ENCODE peak calls at places on chromosomes 2 and 18, in seven cellular contexts. One of them, this sample, is unnamed.

GRCh38 chr18:46224181-46224775 is 120.1 kb downstream of the HAUS1 start:
- DNase-seq in SJSA1: no peak
- DNase-seq in choroid plexus epithelial cell: peak
- DNase-seq in astrocyte of the spinal cord: no peak
- DNase-seq in gastrocnemius medialis: no peak
- DNase-seq in retinal pigment epithelial cell: no peak
- DNase-seq in H7: no peak
- DNase-seq in this sample: peak

GRCh38 chr2:64453710-64454315 is at the start of gene LGALSL:
- DNase-seq in choroid plexus epithelial cell: peak
- DNase-seq in retinal pigment epithelial cell: peak
- DNase-seq in astrocyte of the spinal cord: peak
- DNase-seq in gastrocnemius medialis: peak
- DNase-seq in H7: peak
- DNase-seq in SJSA1: no peak
- DNase-seq in this sample: peak

GRCh38 chr18:51110073-51110797 is 80.2 kb downstream of the SMAD4 start:
- DNase-seq in astrocyte of the spinal cord: peak
- DNase-seq in choroid plexus epithelial cell: peak
- DNase-seq in H7: peak
- DNase-seq in retinal pigment epithelial cell: no peak
- DNase-seq in SJSA1: peak
- DNase-seq in gastrocnemius medialis: peak
- DNase-seq in this sample: peak

GRCh38 chr2:85668009-85668856 is at the start of gene SFTPB:
- DNase-seq in H7: peak
- DNase-seq in gastrocnemius medialis: peak
- DNase-seq in retinal pigment epithelial cell: no peak
- DNase-seq in astrocyte of the spinal cord: peak
- DNase-seq in choroid plexus epithelial cell: no peak
- DNase-seq in SJSA1: no peak
- DNase-seq in this sample: peak

GRCh38 chr2:97714950-97715652 is 1.7 kb downstream of the ZAP70 start:
- DNase-seq in choroid plexus epithelial cell: no peak
- DNase-seq in retinal pigment epithelial cell: no peak
- DNase-seq in H7: no peak
- DNase-seq in SJSA1: no peak
- DNase-seq in gastrocnemius medialis: no peak
- DNase-seq in astrocyte of the spinal cord: no peak
- DNase-seq in this sample: no peak

GRCh38 chr2:191839918-191840804 is 6.7 kb downstream of the CAVIN2 start:
- DNase-seq in gastrocnemius medialis: no peak
- DNase-seq in astrocyte of the spinal cord: no peak
- DNase-seq in choroid plexus epithelial cell: no peak
- DNase-seq in SJSA1: no peak
- DNase-seq in H7: peak
- DNase-seq in retinal pigment epithelial cell: no peak
- DNase-seq in this sample: no peak

GRCh38 chr2:8432712-8433336 is 249.0 kb upstream of the ID2 start:
- DNase-seq in gastrocnemius medialis: no peak
- DNase-seq in SJSA1: no peak
- DNase-seq in choroid plexus epithelial cell: no peak
- DNase-seq in H7: no peak
- DNase-seq in astrocyte of the spinal cord: no peak
- DNase-seq in retinal pigment epithelial cell: no peak
- DNase-seq in this sample: no peak

GRCh38 chr18:68428026-68428425 is 286.9 kb downstream of the TMX3 start:
- DNase-seq in gastrocnemius medialis: no peak
- DNase-seq in H7: no peak
- DNase-seq in astrocyte of the spinal cord: peak
- DNase-seq in choroid plexus epithelial cell: peak
- DNase-seq in SJSA1: peak
- DNase-seq in retinal pigment epithelial cell: peak
- DNase-seq in this sample: peak

GRCh38 chr2:189204322-189204941 is 24.9 kb upstream of the COL5A2 start:
- DNase-seq in retinal pigment epithelial cell: peak
- DNase-seq in choroid plexus epithelial cell: peak
- DNase-seq in astrocyte of the spinal cord: peak
- DNase-seq in H7: no peak
- DNase-seq in SJSA1: peak
- DNase-seq in gastrocnemius medialis: no peak
- DNase-seq in this sample: peak

GRCh38 chr2:207437857-207438166 is 92.0 kb upstream of the CREB1 start:
- DNase-seq in SJSA1: no peak
- DNase-seq in gastrocnemius medialis: no peak
- DNase-seq in H7: no peak
- DNase-seq in astrocyte of the spinal cord: no peak
- DNase-seq in choroid plexus epithelial cell: no peak
- DNase-seq in retinal pigment epithelial cell: no peak
- DNase-seq in this sample: peak

GRCh38 chr2:239238839-239239606 is 161.8 kb downstream of the HDAC4 start:
- DNase-seq in choroid plexus epithelial cell: no peak
- DNase-seq in retinal pigment epithelial cell: no peak
- DNase-seq in gastrocnemius medialis: no peak
- DNase-seq in SJSA1: no peak
- DNase-seq in H7: no peak
- DNase-seq in astrocyte of the spinal cord: no peak
- DNase-seq in this sample: no peak

GRCh38 chr2:106572541-106573148 is 85.5 kb downstream of the CD8B2 start:
- DNase-seq in SJSA1: no peak
- DNase-seq in gastrocnemius medialis: no peak
- DNase-seq in choroid plexus epithelial cell: no peak
- DNase-seq in retinal pigment epithelial cell: no peak
- DNase-seq in H7: peak
- DNase-seq in astrocyte of the spinal cord: no peak
- DNase-seq in this sample: no peak

GRCh38 chr2:233544079-233544690 is 22.4 kb downstream of the USP40 start:
- DNase-seq in astrocyte of the spinal cord: peak
- DNase-seq in retinal pigment epithelial cell: no peak
- DNase-seq in SJSA1: no peak
- DNase-seq in H7: no peak
- DNase-seq in choroid plexus epithelial cell: no peak
- DNase-seq in gastrocnemius medialis: no peak
- DNase-seq in this sample: no peak

GRCh38 chr2:113809076-113809475 is 52.6 kb upstream of the SLC35F5 start:
- DNase-seq in H7: no peak
- DNase-seq in SJSA1: no peak
- DNase-seq in choroid plexus epithelial cell: no peak
- DNase-seq in retinal pigment epithelial cell: no peak
- DNase-seq in astrocyte of the spinal cord: no peak
- DNase-seq in gastrocnemius medialis: no peak
- DNase-seq in this sample: no peak

GRCh38 chr2:205660521-205661124 is 21.7 kb upstream of the NRP2 start:
- DNase-seq in retinal pigment epithelial cell: no peak
- DNase-seq in SJSA1: peak
- DNase-seq in H7: no peak
- DNase-seq in gastrocnemius medialis: no peak
- DNase-seq in astrocyte of the spinal cord: peak
- DNase-seq in choroid plexus epithelial cell: peak
- DNase-seq in this sample: peak

GRCh38 chr2:185502351-185502750 is 236.3 kb upstream of the FSIP2 start:
- DNase-seq in gastrocnemius medialis: no peak
- DNase-seq in astrocyte of the spinal cord: no peak
- DNase-seq in H7: no peak
- DNase-seq in choroid plexus epithelial cell: no peak
- DNase-seq in SJSA1: no peak
- DNase-seq in retinal pigment epithelial cell: no peak
- DNase-seq in this sample: no peak

GRCh38 chr18:13436596-13436995 is 218.0 kb downstream of the LDLRAD4 start:
- DNase-seq in SJSA1: no peak
- DNase-seq in choroid plexus epithelial cell: no peak
- DNase-seq in astrocyte of the spinal cord: no peak
- DNase-seq in retinal pigment epithelial cell: no peak
- DNase-seq in H7: no peak
- DNase-seq in gastrocnemius medialis: no peak
- DNase-seq in this sample: peak

GRCh38 chr2:73386894-73387636 is 1.4 kb downstream of the ALMS1 start:
- DNase-seq in H7: no peak
- DNase-seq in gastrocnemius medialis: no peak
- DNase-seq in astrocyte of the spinal cord: peak
- DNase-seq in SJSA1: peak
- DNase-seq in retinal pigment epithelial cell: no peak
- DNase-seq in choroid plexus epithelial cell: peak
- DNase-seq in this sample: peak

GRCh38 chr2:27115485-27115884 is 3.4 kb downstream of the CGREF1 start:
- DNase-seq in retinal pigment epithelial cell: no peak
- DNase-seq in choroid plexus epithelial cell: no peak
- DNase-seq in gastrocnemius medialis: no peak
- DNase-seq in H7: no peak
- DNase-seq in astrocyte of the spinal cord: no peak
- DNase-seq in SJSA1: no peak
- DNase-seq in this sample: no peak

GRCh38 chr2:27122791-27123190 is 824 bp upstream of the ABHD1 start:
- DNase-seq in H7: peak
- DNase-seq in retinal pigment epithelial cell: no peak
- DNase-seq in gastrocnemius medialis: no peak
- DNase-seq in choroid plexus epithelial cell: no peak
- DNase-seq in SJSA1: no peak
- DNase-seq in astrocyte of the spinal cord: no peak
- DNase-seq in this sample: no peak

GRCh38 chr2:27118525-27119329 is at the start of gene CGREF1:
- DNase-seq in SJSA1: no peak
- DNase-seq in choroid plexus epithelial cell: no peak
- DNase-seq in gastrocnemius medialis: no peak
- DNase-seq in astrocyte of the spinal cord: no peak
- DNase-seq in retinal pigment epithelial cell: no peak
- DNase-seq in H7: peak
- DNase-seq in this sample: no peak

GRCh38 chr2:27123302-27124150 is at the start of gene ABHD1:
- DNase-seq in SJSA1: no peak
- DNase-seq in astrocyte of the spinal cord: peak
- DNase-seq in H7: peak
- DNase-seq in gastrocnemius medialis: peak
- DNase-seq in retinal pigment epithelial cell: no peak
- DNase-seq in choroid plexus epithelial cell: no peak
- DNase-seq in this sample: no peak

GRCh38 chr2:27117995-27118524 is 868 bp downstream of the CGREF1 start:
- DNase-seq in retinal pigment epithelial cell: no peak
- DNase-seq in gastrocnemius medialis: no peak
- DNase-seq in choroid plexus epithelial cell: no peak
- DNase-seq in astrocyte of the spinal cord: no peak
- DNase-seq in H7: peak
- DNase-seq in SJSA1: no peak
- DNase-seq in this sample: no peak
- H3K4me3 ChIP-seq in retinal pigment epithelial cell: peak
- H3K4me3 ChIP-seq in gastrocnemius medialis: peak
- H3K4me3 ChIP-seq in choroid plexus epithelial cell: peak
- H3K4me3 ChIP-seq in astrocyte of the spinal cord: peak
- H3K4me3 ChIP-seq in H7: peak
- H3K4me3 ChIP-seq in SJSA1: no peak
- H3K4me3 ChIP-seq in this sample: peak

DNA sequence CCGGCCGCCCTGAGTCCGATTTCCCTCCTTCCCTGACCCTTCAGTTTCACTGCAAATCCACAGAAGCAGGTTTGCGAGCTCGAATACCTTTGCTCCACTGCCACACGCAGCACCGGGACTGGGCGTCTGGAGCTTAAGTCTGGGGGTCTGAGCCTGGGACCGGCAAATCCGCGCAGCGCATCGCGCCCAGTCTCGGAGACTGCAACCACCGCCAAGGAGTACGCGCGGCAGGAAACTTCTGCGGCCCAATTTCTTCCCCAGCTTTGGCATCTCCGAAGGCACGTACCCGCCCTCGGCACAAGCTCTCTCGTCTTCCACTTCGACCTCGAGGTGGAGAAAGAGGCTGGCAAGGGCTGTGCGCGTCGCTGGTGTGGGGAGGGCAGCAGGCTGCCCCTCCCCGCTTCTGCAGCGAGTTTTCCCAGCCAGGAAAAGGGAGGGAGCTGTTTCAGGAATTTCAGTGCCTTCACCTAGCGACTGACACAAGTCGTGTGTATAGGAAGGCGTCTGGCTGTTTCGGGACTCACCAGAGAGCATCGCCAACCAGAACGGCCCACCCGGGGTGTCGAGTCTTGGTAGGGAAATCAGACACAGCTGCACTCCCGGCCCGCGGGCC is 4.6 kb downstream of the SIX2 start:
- DNase-seq in H7: peak
- DNase-seq in gastrocnemius medialis: no peak
- DNase-seq in choroid plexus epithelial cell: no peak
- DNase-seq in retinal pigment epithelial cell: no peak
- DNase-seq in SJSA1: no peak
- DNase-seq in astrocyte of the spinal cord: no peak
- DNase-seq in this sample: no peak
- H3K4me3 ChIP-seq in H7: peak
- H3K4me3 ChIP-seq in gastrocnemius medialis: peak
- H3K4me3 ChIP-seq in choroid plexus epithelial cell: peak
- H3K4me3 ChIP-seq in retinal pigment epithelial cell: peak
- H3K4me3 ChIP-seq in SJSA1: no peak
- H3K4me3 ChIP-seq in astrocyte of the spinal cord: peak
- H3K4me3 ChIP-seq in this sample: no peak

GRCh38 chr2:42141687-42142475 is 27.3 kb upstream of the EML4 start:
- DNase-seq in astrocyte of the spinal cord: peak
- DNase-seq in choroid plexus epithelial cell: peak
- DNase-seq in gastrocnemius medialis: no peak
- DNase-seq in retinal pigment epithelial cell: no peak
- DNase-seq in H7: peak
- DNase-seq in SJSA1: peak
- DNase-seq in this sample: peak
- H3K4me3 ChIP-seq in astrocyte of the spinal cord: peak
- H3K4me3 ChIP-seq in choroid plexus epithelial cell: peak
- H3K4me3 ChIP-seq in gastrocnemius medialis: peak
- H3K4me3 ChIP-seq in retinal pigment epithelial cell: peak
- H3K4me3 ChIP-seq in H7: peak
- H3K4me3 ChIP-seq in SJSA1: peak
- H3K4me3 ChIP-seq in this sample: peak

GRCh38 chr18:11983592-11983991 is 2.3 kb downstream of the IMPA2 start:
- DNase-seq in choroid plexus epithelial cell: no peak
- DNase-seq in astrocyte of the spinal cord: no peak
- DNase-seq in H7: peak
- DNase-seq in retinal pigment epithelial cell: no peak
- DNase-seq in gastrocnemius medialis: peak
- DNase-seq in SJSA1: no peak
- DNase-seq in this sample: no peak

GRCh38 chr18:11984091-11984490 is 2.8 kb downstream of the IMPA2 start:
- DNase-seq in choroid plexus epithelial cell: no peak
- DNase-seq in H7: peak
- DNase-seq in SJSA1: no peak
- DNase-seq in gastrocnemius medialis: no peak
- DNase-seq in retinal pigment epithelial cell: no peak
- DNase-seq in astrocyte of the spinal cord: no peak
- DNase-seq in this sample: no peak

GRCh38 chr18:11981633-11982366 is 493 bp downstream of the IMPA2 start:
- DNase-seq in choroid plexus epithelial cell: peak
- DNase-seq in H7: peak
- DNase-seq in gastrocnemius medialis: peak
- DNase-seq in retinal pigment epithelial cell: no peak
- DNase-seq in SJSA1: peak
- DNase-seq in astrocyte of the spinal cord: no peak
- DNase-seq in this sample: peak

GRCh38 chr18:11981383-11981632 is at the start of gene IMPA2:
- DNase-seq in retinal pigment epithelial cell: no peak
- DNase-seq in astrocyte of the spinal cord: no peak
- DNase-seq in H7: no peak
- DNase-seq in SJSA1: no peak
- DNase-seq in gastrocnemius medialis: no peak
- DNase-seq in choroid plexus epithelial cell: no peak
- DNase-seq in this sample: no peak

DNA sequence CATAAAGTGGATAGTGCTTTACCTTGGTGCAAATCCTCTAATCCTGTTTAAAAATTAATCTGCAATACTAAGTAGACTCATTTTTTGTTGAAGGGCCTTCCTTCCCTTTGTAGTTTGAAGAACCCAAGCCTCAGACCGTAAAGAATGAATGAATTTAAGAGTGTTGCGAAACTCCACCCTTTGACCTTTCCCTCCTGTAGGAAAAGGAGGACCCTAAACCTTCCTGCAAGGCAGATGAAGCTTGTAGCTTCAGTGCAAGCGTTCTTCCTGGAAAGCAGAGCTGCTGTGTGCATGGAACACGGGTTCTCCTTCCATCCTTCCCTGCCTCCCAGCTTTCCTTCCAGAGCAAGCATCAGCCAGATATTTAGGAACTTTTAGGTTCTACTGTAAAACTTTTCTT is 1.7 kb downstream of the IMPA2 start:
- DNase-seq in gastrocnemius medialis: no peak
- DNase-seq in retinal pigment epithelial cell: no peak
- DNase-seq in H7: peak
- DNase-seq in SJSA1: no peak
- DNase-seq in astrocyte of the spinal cord: no peak
- DNase-seq in choroid plexus epithelial cell: no peak
- DNase-seq in this sample: no peak
- H3K4me3 ChIP-seq in gastrocnemius medialis: peak
- H3K4me3 ChIP-seq in retinal pigment epithelial cell: no peak
- H3K4me3 ChIP-seq in H7: peak
- H3K4me3 ChIP-seq in SJSA1: no peak
- H3K4me3 ChIP-seq in astrocyte of the spinal cord: no peak
- H3K4me3 ChIP-seq in choroid plexus epithelial cell: no peak
- H3K4me3 ChIP-seq in this sample: no peak